ENCODE peak calls at places on chromosomes 1 and 21, in nine cellular contexts. One of them, this sample, is unnamed.

GRCh38 chr1:148362930-148363810 is 119.9 kb downstream of the PPIAL4G start:
- DNase-seq in NCI-H1048: no peak
- DNase-seq in WTC11: no peak
- DNase-seq in testis: no peak
- DNase-seq in colonic mucosa: no peak
- DNase-seq in stimulated activated CD8-positive, alpha-beta memory T cell treated with anti-CD3 and anti-CD28 coated beads, Interleukin-4, amount 100 ng/mL, for 1 hour: no peak
- DNase-seq in glutamatergic neuron: no peak
- DNase-seq in ovary: no peak
- DNase-seq in effector memory CD8-positive, alpha-beta T cell: no peak
- DNase-seq in this sample: no peak

GRCh38 chr21:45319461-45320211 is 31.9 kb upstream of the POFUT2 start:
- DNase-seq in testis: no peak
- DNase-seq in colonic mucosa: no peak
- DNase-seq in ovary: peak; percentile 37
- DNase-seq in NCI-H1048: no peak
- DNase-seq in stimulated activated CD8-positive, alpha-beta memory T cell treated with anti-CD3 and anti-CD28 coated beads, Interleukin-4, amount 100 ng/mL, for 1 hour: no peak
- DNase-seq in glutamatergic neuron: no peak
- DNase-seq in effector memory CD8-positive, alpha-beta T cell: no peak
- DNase-seq in WTC11: no peak
- DNase-seq in this sample: no peak

GRCh38 chr1:107365874-107366273 is 225.0 kb downstream of the NTNG1 start:
- DNase-seq in NCI-H1048: no peak
- DNase-seq in effector memory CD8-positive, alpha-beta T cell: no peak
- DNase-seq in colonic mucosa: no peak
- DNase-seq in testis: no peak
- DNase-seq in stimulated activated CD8-positive, alpha-beta memory T cell treated with anti-CD3 and anti-CD28 coated beads, Interleukin-4, amount 100 ng/mL, for 1 hour: no peak
- DNase-seq in WTC11: no peak
- DNase-seq in ovary: no peak
- DNase-seq in glutamatergic neuron: no peak
- DNase-seq in this sample: no peak

GRCh38 chr21:46442938-46443337 is 15.8 kb upstream of the DIP2A start:
- DNase-seq in effector memory CD8-positive, alpha-beta T cell: no peak
- DNase-seq in colonic mucosa: no peak
- DNase-seq in ovary: no peak
- DNase-seq in NCI-H1048: no peak
- DNase-seq in WTC11: no peak
- DNase-seq in testis: no peak
- DNase-seq in stimulated activated CD8-positive, alpha-beta memory T cell treated with anti-CD3 and anti-CD28 coated beads, Interleukin-4, amount 100 ng/mL, for 1 hour: no peak
- DNase-seq in glutamatergic neuron: no peak
- DNase-seq in this sample: no peak

GRCh38 chr1:96880626-96881025 is 159.0 kb downstream of the PTBP2 start:
- DNase-seq in testis: no peak
- DNase-seq in NCI-H1048: no peak
- DNase-seq in stimulated activated CD8-positive, alpha-beta memory T cell treated with anti-CD3 and anti-CD28 coated beads, Interleukin-4, amount 100 ng/mL, for 1 hour: no peak
- DNase-seq in glutamatergic neuron: no peak
- DNase-seq in colonic mucosa: no peak
- DNase-seq in ovary: no peak
- DNase-seq in effector memory CD8-positive, alpha-beta T cell: no peak
- DNase-seq in WTC11: no peak
- DNase-seq in this sample: no peak

GRCh38 chr1:202596638-202597037 is 113.6 kb downstream of the SYT2 start:
- DNase-seq in NCI-H1048: no peak
- DNase-seq in WTC11: no peak
- DNase-seq in effector memory CD8-positive, alpha-beta T cell: no peak
- DNase-seq in colonic mucosa: no peak
- DNase-seq in glutamatergic neuron: no peak
- DNase-seq in ovary: no peak
- DNase-seq in testis: no peak
- DNase-seq in stimulated activated CD8-positive, alpha-beta memory T cell treated with anti-CD3 and anti-CD28 coated beads, Interleukin-4, amount 100 ng/mL, for 1 hour: no peak
- DNase-seq in this sample: no peak

GRCh38 chr1:97073936-97074335 is 352.4 kb downstream of the PTBP2 start:
- DNase-seq in stimulated activated CD8-positive, alpha-beta memory T cell treated with anti-CD3 and anti-CD28 coated beads, Interleukin-4, amount 100 ng/mL, for 1 hour: no peak
- DNase-seq in glutamatergic neuron: no peak
- DNase-seq in ovary: no peak
- DNase-seq in effector memory CD8-positive, alpha-beta T cell: no peak
- DNase-seq in NCI-H1048: no peak
- DNase-seq in colonic mucosa: no peak
- DNase-seq in testis: no peak
- DNase-seq in WTC11: no peak
- DNase-seq in this sample: no peak

GRCh38 chr1:6724517-6725141 is 23.0 kb upstream of the DNAJC11 start:
- DNase-seq in colonic mucosa: no peak
- DNase-seq in effector memory CD8-positive, alpha-beta T cell: no peak
- DNase-seq in glutamatergic neuron: no peak
- DNase-seq in stimulated activated CD8-positive, alpha-beta memory T cell treated with anti-CD3 and anti-CD28 coated beads, Interleukin-4, amount 100 ng/mL, for 1 hour: no peak
- DNase-seq in WTC11: no peak
- DNase-seq in NCI-H1048: no peak
- DNase-seq in testis: no peak
- DNase-seq in ovary: no peak
- DNase-seq in this sample: peak; percentile 53

GRCh38 chr1:109751531-109752260 is 10.9 kb upstream of the GSTM3 start:
- DNase-seq in stimulated activated CD8-positive, alpha-beta memory T cell treated with anti-CD3 and anti-CD28 coated beads, Interleukin-4, amount 100 ng/mL, for 1 hour: no peak
- DNase-seq in colonic mucosa: no peak
- DNase-seq in effector memory CD8-positive, alpha-beta T cell: no peak
- DNase-seq in glutamatergic neuron: no peak
- DNase-seq in testis: no peak
- DNase-seq in NCI-H1048: no peak
- DNase-seq in WTC11: no peak
- DNase-seq in ovary: no peak
- DNase-seq in this sample: no peak

GRCh38 chr1:22275211-22275610 is 132.3 kb upstream of the WNT4 start:
- DNase-seq in glutamatergic neuron: no peak
- DNase-seq in colonic mucosa: no peak
- DNase-seq in WTC11: no peak
- DNase-seq in effector memory CD8-positive, alpha-beta T cell: no peak
- DNase-seq in testis: no peak
- DNase-seq in stimulated activated CD8-positive, alpha-beta memory T cell treated with anti-CD3 and anti-CD28 coated beads, Interleukin-4, amount 100 ng/mL, for 1 hour: no peak
- DNase-seq in NCI-H1048: no peak
- DNase-seq in ovary: no peak
- DNase-seq in this sample: no peak

GRCh38 chr21:25371831-25372434 is 235.3 kb downstream of the MRPL39 start:
- DNase-seq in effector memory CD8-positive, alpha-beta T cell: no peak
- DNase-seq in colonic mucosa: no peak
- DNase-seq in WTC11: no peak
- DNase-seq in NCI-H1048: no peak
- DNase-seq in ovary: no peak
- DNase-seq in stimulated activated CD8-positive, alpha-beta memory T cell treated with anti-CD3 and anti-CD28 coated beads, Interleukin-4, amount 100 ng/mL, for 1 hour: no peak
- DNase-seq in testis: no peak
- DNase-seq in glutamatergic neuron: no peak
- DNase-seq in this sample: no peak

GRCh38 chr1:60470231-60470630 is 396.7 kb upstream of the C1orf87 start:
- DNase-seq in stimulated activated CD8-positive, alpha-beta memory T cell treated with anti-CD3 and anti-CD28 coated beads, Interleukin-4, amount 100 ng/mL, for 1 hour: no peak
- DNase-seq in ovary: no peak
- DNase-seq in NCI-H1048: no peak
- DNase-seq in glutamatergic neuron: no peak
- DNase-seq in WTC11: no peak
- DNase-seq in effector memory CD8-positive, alpha-beta T cell: no peak
- DNase-seq in colonic mucosa: no peak
- DNase-seq in testis: no peak
- DNase-seq in this sample: no peak

GRCh38 chr1:212816567-212817278 is 25.0 kb downstream of the TATDN3 start:
- DNase-seq in glutamatergic neuron: no peak
- DNase-seq in WTC11: no peak
- DNase-seq in ovary: no peak
- DNase-seq in effector memory CD8-positive, alpha-beta T cell: no peak
- DNase-seq in colonic mucosa: no peak
- DNase-seq in NCI-H1048: no peak
- DNase-seq in testis: no peak
- DNase-seq in stimulated activated CD8-positive, alpha-beta memory T cell treated with anti-CD3 and anti-CD28 coated beads, Interleukin-4, amount 100 ng/mL, for 1 hour: no peak
- DNase-seq in this sample: no peak

GRCh38 chr1:30748699-30749401 is 8.7 kb downstream of the LAPTM5 start:
- DNase-seq in NCI-H1048: no peak
- DNase-seq in ovary: no peak
- DNase-seq in stimulated activated CD8-positive, alpha-beta memory T cell treated with anti-CD3 and anti-CD28 coated beads, Interleukin-4, amount 100 ng/mL, for 1 hour: no peak
- DNase-seq in testis: no peak
- DNase-seq in effector memory CD8-positive, alpha-beta T cell: no peak
- DNase-seq in WTC11: no peak
- DNase-seq in glutamatergic neuron: no peak
- DNase-seq in colonic mucosa: no peak
- DNase-seq in this sample: no peak